ENCODE peak calls at places on chromosomes 2 and 18, in seven cellular contexts. H, W, L, O, E, T and A are unnamed samples.

GRCh38 chr2:135547311-135547710 is 16.0 kb downstream of the R3HDM1 start:
- DNase-seq in H (no peak), W (no peak), L (no peak), O (no peak), E (no peak), T (no peak), A (no peak)

GRCh38 chr18:22314001-22314400 is 103.7 kb downstream of the CTAGE1 start:
- DNase-seq in H (no peak), W (no peak), L (no peak), O (no peak), E (no peak), T (no peak), A (peak)

GRCh38 chr2:69604026-69604678 is 39.4 kb downstream of the AAK1 start:
- DNase-seq in H (no peak), W (no peak), L (no peak), O (no peak), E (no peak), T (no peak), A (no peak)

GRCh38 chr2:217868911-217869334 is 133.9 kb downstream of the TNS1 start:
- DNase-seq in H (no peak), W (no peak), L (no peak), O (no peak), E (no peak), T (no peak), A (no peak)

GRCh38 chr2:28621172-28622100 is 125.6 kb downstream of the PLB1 start:
- DNase-seq in H (peak), W (peak), L (peak), O (peak), E (peak), T (peak), A (peak)

GRCh38 chr18:2070636-2071035 is 500.7 kb downstream of the METTL4 start:
- DNase-seq in H (no peak), W (no peak), L (no peak), O (no peak), E (no peak), T (no peak), A (no peak)

GRCh38 chr2:234193977-234194563 is 143.6 kb downstream of the SPP2 start:
- DNase-seq in H (no peak), W (no peak), L (no peak), O (no peak), E (no peak), T (no peak), A (no peak)

GRCh38 chr2:216001612-216002215 is 11.6 kb downstream of the MREG start:
- DNase-seq in H (no peak), W (no peak), L (no peak), O (no peak), E (no peak), T (no peak), A (no peak)

GRCh38 chr2:57160976-57161375 is 885.6 kb upstream of the VRK2 start:
- DNase-seq in H (no peak), W (no peak), L (no peak), O (no peak), E (peak), T (no peak), A (peak)

GRCh38 chr18:48028081-48028480 is 97.6 kb upstream of the SMAD2 start:
- DNase-seq in H (no peak), W (peak), L (no peak), O (no peak), E (no peak), T (no peak), A (no peak)

GRCh38 chr2:644871-645270 is 32.3 kb downstream of the TMEM18 start:
- DNase-seq in H (no peak), W (no peak), L (no peak), O (no peak), E (no peak), T (no peak), A (no peak)

DNA sequence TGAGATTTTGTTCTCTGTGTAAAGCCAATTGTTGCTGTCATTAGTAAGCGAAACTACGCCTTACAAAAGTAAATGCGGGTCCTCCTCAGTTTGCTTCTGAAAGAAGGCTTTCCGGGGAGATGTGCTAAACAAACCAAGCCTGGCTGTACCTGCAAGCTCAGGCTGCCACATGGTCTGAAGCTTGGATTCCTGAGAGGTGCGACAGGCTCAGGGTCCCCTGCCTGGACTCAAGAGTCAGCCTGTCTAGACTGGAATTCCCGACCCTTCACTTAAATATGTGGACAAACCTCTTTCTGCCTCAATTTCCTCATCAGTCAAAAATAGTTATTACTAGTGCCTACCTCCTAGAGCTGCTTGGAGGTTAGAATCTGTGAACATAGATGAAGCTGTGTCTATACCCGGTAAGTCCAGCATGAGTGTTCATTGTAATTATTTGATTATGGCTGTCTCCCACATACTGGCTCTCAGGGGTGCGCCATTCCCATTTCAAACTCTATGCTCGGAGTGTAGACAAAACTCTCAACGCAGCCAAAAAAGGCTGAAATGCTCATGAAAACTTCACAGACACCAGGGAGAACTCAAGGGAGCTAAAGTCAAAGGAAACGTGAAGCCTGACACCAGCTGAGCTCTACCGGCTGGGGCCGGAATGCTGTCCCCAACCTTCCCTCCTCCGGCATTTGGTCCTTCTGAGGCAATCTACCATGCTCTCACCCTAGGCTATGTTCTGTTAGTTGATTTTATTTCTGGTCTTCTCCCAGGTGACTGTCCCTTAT is 31.4 kb downstream of the SOWAHC start:
- DNase-seq in H (no peak), W (no peak), L (no peak), O (no peak), E (no peak), T (peak), A (no peak)
- H3K27ac ChIP-seq in H (peak), W (no peak), L (no peak), O (no peak), E (no peak), T (peak), A (no peak)

GRCh38 chr2:7773974-7774365 is 856.8 kb downstream of the RNF144A start:
- DNase-seq in H (no peak), W (no peak), L (no peak), O (no peak), E (no peak), T (no peak), A (no peak)

GRCh38 chr2:7771781-7772180 is 854.6 kb downstream of the RNF144A start:
- DNase-seq in H (no peak), W (no peak), L (no peak), O (no peak), E (no peak), T (no peak), A (no peak)

GRCh38 chr2:7777668-7778067 is 860.5 kb downstream of the RNF144A start:
- DNase-seq in H (no peak), W (no peak), L (no peak), O (no peak), E (no peak), T (peak), A (no peak)

GRCh38 chr2:7774481-7774880 is 857.3 kb downstream of the RNF144A start:
- DNase-seq in H (no peak), W (no peak), L (no peak), O (no peak), E (no peak), T (no peak), A (no peak)

GRCh38 chr2:7773362-7773973 is 856.3 kb downstream of the RNF144A start:
- DNase-seq in H (no peak), W (no peak), L (no peak), O (no peak), E (peak), T (peak), A (no peak)
- H3K4me3 ChIP-seq in H (no peak), W (no peak), L (no peak), O (no peak), E (peak), T (no peak), A (no peak)

DNA sequence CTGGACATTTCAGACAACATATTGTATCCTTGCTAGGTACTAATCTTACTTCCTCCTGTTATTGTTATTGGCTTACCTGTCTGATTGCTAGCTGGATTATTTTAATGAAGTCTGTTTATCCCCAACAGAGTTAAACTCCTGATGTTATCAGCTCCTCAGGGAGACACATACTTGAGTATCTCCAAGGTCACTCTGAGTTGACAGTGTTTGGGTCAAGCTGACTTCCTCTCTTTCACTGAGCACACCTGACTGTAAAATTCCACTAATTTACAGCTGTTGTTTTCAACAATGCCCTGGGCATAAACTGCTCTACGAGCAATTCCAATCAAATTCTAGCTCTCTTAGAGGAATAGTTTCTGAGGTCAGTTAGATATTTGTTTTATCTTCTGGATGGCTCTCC is 9.6 kb downstream of the HAUS1 start:
- DNase-seq in H (no peak), W (no peak), L (no peak), O (no peak), E (no peak), T (peak), A (no peak)
- H3K27ac ChIP-seq in H (no peak), W (no peak), L (no peak), O (no peak), E (no peak), T (peak), A (no peak)

DNA sequence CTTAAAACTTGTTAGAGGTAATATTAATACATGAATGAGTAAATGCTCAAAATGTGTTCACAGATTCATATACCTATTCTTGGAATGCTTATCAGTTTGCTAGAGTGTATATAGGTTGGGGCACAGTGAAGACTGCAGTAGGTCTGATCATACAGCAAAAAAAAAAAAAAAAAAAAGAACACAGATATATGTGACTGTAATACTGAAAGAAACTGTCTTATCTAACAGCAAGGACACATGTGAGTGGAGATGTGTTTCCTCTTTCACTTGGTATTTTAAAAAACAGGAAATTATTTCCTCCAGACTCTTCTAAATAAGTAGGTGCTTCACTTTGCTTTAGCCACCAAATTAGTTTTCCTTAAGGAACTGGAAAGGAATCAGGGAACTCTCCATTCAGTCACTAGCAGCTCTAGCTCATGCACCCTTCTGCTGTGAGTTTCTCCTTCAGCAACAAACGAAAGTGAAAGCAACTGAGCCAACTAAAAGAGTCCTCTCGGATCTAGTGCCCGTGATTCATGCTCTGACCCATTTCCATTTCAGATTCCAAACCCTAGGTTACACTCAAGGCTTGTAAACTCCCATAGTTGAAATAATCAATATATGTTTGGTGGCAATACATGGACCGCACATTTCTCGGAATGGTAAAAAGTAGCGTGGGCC is 98.5 kb downstream of the DSEL start:
- DNase-seq in H (no peak), W (no peak), L (peak), O (peak), E (peak), T (no peak), A (peak)
- H3K4me3 ChIP-seq in H (no peak), W (peak), L (peak), O (peak), E (no peak), T (no peak), A (no peak)

DNA sequence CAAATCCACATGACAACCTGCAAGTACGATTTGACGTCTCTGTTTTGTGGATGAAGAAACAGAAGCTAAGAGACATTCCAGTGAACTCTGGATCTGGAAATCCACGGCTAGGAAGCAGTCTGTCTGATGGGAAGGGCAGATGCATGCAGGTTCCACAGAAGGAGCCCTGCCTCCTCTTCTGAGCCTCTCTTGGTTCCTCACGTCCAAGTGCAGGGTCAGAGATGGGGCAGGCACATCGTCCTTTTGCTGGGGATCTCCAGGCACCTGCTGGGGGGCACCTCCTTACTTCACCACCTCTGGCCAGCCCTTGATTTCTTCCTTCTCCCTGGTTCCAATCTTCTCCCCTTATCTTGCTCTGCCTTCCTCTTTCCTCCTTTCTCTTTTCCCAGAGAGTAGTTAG is 137.9 kb downstream of the BCL2 start:
- DNase-seq in H (no peak), W (no peak), L (no peak), O (no peak), E (no peak), T (no peak), A (no peak)
- H3K27ac ChIP-seq in H (no peak), W (no peak), L (no peak), O (no peak), E (no peak), T (no peak), A (no peak)